ENCODE peak calls at places on chromosome 21, in ten cellular contexts. Z, S, A, J, Y, P, D, I, T and R are unnamed samples.

GRCh38 chr21:42089665-42090310 is 18.7 kb downstream of the UMODL1 start:
- DNase-seq in Z (no peak), S (no peak), A (no peak), J (no peak), Y (no peak), P (no peak), D (no peak), I (no peak), T (no peak), R (no peak)

GRCh38 chr21:20639026-20639425 is 359.2 kb upstream of the NCAM2 start:
- DNase-seq in Z (no peak), S (no peak), A (no peak), J (no peak), Y (no peak), P (no peak), D (no peak), I (no peak), T (no peak), R (no peak)

GRCh38 chr21:44349847-44350772 is 3.3 kb upstream of the TRPM2 start:
- DNase-seq in Z (no peak), S (no peak), A (no peak), J (no peak), Y (no peak), P (peak), D (no peak), I (no peak), T (no peak), R (no peak)

GRCh38 chr21:41337515-41337914 is 20.9 kb downstream of the FAM3B start:
- DNase-seq in Z (no peak), S (no peak), A (no peak), J (no peak), Y (no peak), P (no peak), D (no peak), I (no peak), T (no peak), R (no peak)

GRCh38 chr21:45140346-45140940 is 66.1 kb downstream of the ADARB1 start:
- DNase-seq in Z (peak), S (peak), A (peak), J (peak), Y (peak), P (peak), D (peak), I (peak), T (peak), R (no peak)

GRCh38 chr21:44724926-44725325 is 13.6 kb upstream of the TSPEAR start:
- DNase-seq in Z (no peak), S (no peak), A (no peak), J (no peak), Y (no peak), P (no peak), D (no peak), I (no peak), T (no peak), R (no peak)

GRCh38 chr21:25561668-25562641 is 45.3 kb downstream of the MRPL39 start:
- DNase-seq in Z (no peak), S (peak), A (no peak), J (peak), Y (peak), P (peak), D (no peak), I (peak), T (peak), R (no peak)

GRCh38 chr21:14554948-14555347 is 8.8 kb upstream of the SAMSN1 start:
- DNase-seq in Z (no peak), S (no peak), A (no peak), J (no peak), Y (no peak), P (peak), D (no peak), I (no peak), T (no peak), R (no peak)

GRCh38 chr21:46153259-46154154 is 1.9 kb downstream of the FTCD start:
- DNase-seq in Z (peak), S (peak), A (peak), J (peak), Y (peak), P (peak), D (peak), I (peak), T (peak), R (no peak)

GRCh38 chr21:44482581-44483287 is 27.4 kb downstream of the LRRC3 start:
- DNase-seq in Z (peak), S (peak), A (no peak), J (no peak), Y (no peak), P (no peak), D (peak), I (no peak), T (no peak), R (no peak)

GRCh38 chr21:40165212-40165611 is 298.0 kb downstream of the PCP4 start:
- DNase-seq in Z (no peak), S (no peak), A (no peak), J (no peak), Y (no peak), P (no peak), D (no peak), I (no peak), T (no peak), R (no peak)

GRCh38 chr21:22728091-22728490 is 1729.9 kb downstream of the NCAM2 start:
- DNase-seq in Z (no peak), S (no peak), A (no peak), J (no peak), Y (no peak), P (peak), D (no peak), I (no peak), T (no peak), R (no peak)

GRCh38 chr21:17802568-17802967 is 16.6 kb downstream of the C21orf91 start:
- DNase-seq in Z (no peak), S (no peak), A (no peak), J (no peak), Y (no peak), P (no peak), D (no peak), I (no peak), T (no peak), R (no peak)

GRCh38 chr21:40829791-40830190 is 17.2 kb downstream of the DSCAM start:
- DNase-seq in Z (no peak), S (no peak), A (no peak), J (no peak), Y (no peak), P (no peak), D (no peak), I (no peak), T (no peak), R (no peak)

GRCh38 chr21:28445081-28445830 is 547.4 kb downstream of the LTN1 start:
- DNase-seq in Z (no peak), S (no peak), A (no peak), J (no peak), Y (no peak), P (no peak), D (no peak), I (no peak), T (no peak), R (no peak)

GRCh38 chr21:24693779-24694178 is 913.5 kb downstream of the MRPL39 start:
- DNase-seq in Z (no peak), S (no peak), A (no peak), J (no peak), Y (no peak), P (no peak), D (no peak), I (no peak), T (no peak), R (no peak)

GRCh38 chr21:16046625-16047340 is 317.0 kb downstream of the USP25 start:
- DNase-seq in Z (no peak), S (no peak), A (no peak), J (no peak), Y (no peak), P (no peak), D (no peak), I (no peak), T (no peak), R (no peak)

GRCh38 chr21:27079807-27080206 is 112.9 kb upstream of the ADAMTS5 start:
- DNase-seq in Z (no peak), S (no peak), A (no peak), J (no peak), Y (no peak), P (no peak), D (no peak), I (no peak), T (no peak), R (no peak)

GRCh38 chr21:43726686-43727570 is 8.0 kb downstream of the PDXK start:
- DNase-seq in Z (no peak), S (peak), A (no peak), J (no peak), Y (no peak), P (no peak), D (no peak), I (no peak), T (no peak), R (no peak)

GRCh38 chr21:40618216-40618615 is 228.7 kb downstream of the DSCAM start:
- DNase-seq in Z (no peak), S (no peak), A (no peak), J (no peak), Y (peak), P (no peak), D (no peak), I (no peak), T (no peak), R (no peak)

GRCh38 chr21:27268290-27268689 is 301.4 kb upstream of the ADAMTS5 start:
- DNase-seq in Z (no peak), S (no peak), A (no peak), J (no peak), Y (no peak), P (no peak), D (no peak), I (no peak), T (no peak), R (no peak)

GRCh38 chr21:45371092-45371491 is 33.9 kb upstream of the COL18A1 start:
- DNase-seq in Z (no peak), S (no peak), A (no peak), J (no peak), Y (no peak), P (no peak), D (no peak), I (no peak), T (no peak), R (no peak)

GRCh38 chr21:25639167-25639921 is at the start of gene JAM2:
- DNase-seq in Z (peak), S (peak), A (peak), J (peak), Y (peak), P (peak), D (no peak), I (peak), T (peak), R (no peak)

GRCh38 chr21:45147473-45148315 is 73.3 kb downstream of the ADARB1 start:
- DNase-seq in Z (peak), S (no peak), A (no peak), J (no peak), Y (peak), P (no peak), D (no peak), I (peak), T (no peak), R (no peak)

GRCh38 chr21:34986561-34987533 is 62.3 kb downstream of the RUNX1 start:
- DNase-seq in Z (no peak), S (no peak), A (no peak), J (peak), Y (no peak), P (peak), D (peak), I (peak), T (no peak), R (no peak)

GRCh38 chr21:25107708-25108107 is 499.6 kb downstream of the MRPL39 start:
- DNase-seq in Z (no peak), S (no peak), A (no peak), J (no peak), Y (no peak), P (no peak), D (no peak), I (no peak), T (no peak), R (no peak)

GRCh38 chr21:46457801-46458314 is 833 bp upstream of the DIP2A start:
- DNase-seq in Z (no peak), S (no peak), A (peak), J (no peak), Y (peak), P (peak), D (peak), I (peak), T (no peak), R (no peak)

GRCh38 chr21:34836103-34836932 is 167.5 kb downstream of the CLIC6 start:
- DNase-seq in Z (no peak), S (no peak), A (no peak), J (no peak), Y (no peak), P (no peak), D (peak), I (peak), T (no peak), R (peak)

GRCh38 chr21:45937721-45938452 is 43.7 kb upstream of the COL6A1 start:
- DNase-seq in Z (no peak), S (peak), A (no peak), J (no peak), Y (no peak), P (no peak), D (no peak), I (no peak), T (no peak), R (no peak)

GRCh38 chr21:18178509-18178908 is 66.1 kb upstream of the CHODL start:
- DNase-seq in Z (no peak), S (no peak), A (no peak), J (no peak), Y (no peak), P (no peak), D (no peak), I (no peak), T (no peak), R (no peak)

GRCh38 chr21:31509108-31510017 is 150.1 kb upstream of the SOD1 start:
- DNase-seq in Z (peak), S (no peak), A (no peak), J (peak), Y (no peak), P (peak), D (peak), I (no peak), T (peak), R (no peak)
- TF ChIP-seq POLR2AphosphoS5 in Z (no peak), S (no peak), A (no peak), J (no peak), Y (no peak), P (no peak), D (no peak), I (no peak), T (no peak), R (no peak)

GRCh38 chr21:38852278-38852677 is 46.5 kb downstream of the ETS2 start:
- DNase-seq in Z (peak), S (no peak), A (no peak), J (no peak), Y (no peak), P (no peak), D (no peak), I (no peak), T (no peak), R (no peak)

GRCh38 chr21:38849776-38850175 is 44.0 kb downstream of the ETS2 start:
- DNase-seq in Z (no peak), S (no peak), A (no peak), J (no peak), Y (no peak), P (no peak), D (peak), I (no peak), T (no peak), R (no peak)

GRCh38 chr21:38850277-38850951 is 44.7 kb downstream of the ETS2 start:
- DNase-seq in Z (peak), S (no peak), A (no peak), J (no peak), Y (no peak), P (no peak), D (no peak), I (no peak), T (no peak), R (no peak)

GRCh38 chr21:38852708-38853107 is 47.0 kb downstream of the ETS2 start:
- DNase-seq in Z (no peak), S (no peak), A (no peak), J (no peak), Y (no peak), P (no peak), D (no peak), I (no peak), T (no peak), R (no peak)

GRCh38 chr21:38853421-38853919 is 47.7 kb downstream of the ETS2 start:
- DNase-seq in Z (peak), S (no peak), A (peak), J (no peak), Y (no peak), P (no peak), D (peak), I (no peak), T (no peak), R (peak)
- TF ChIP-seq POLR2AphosphoS5 in Z (peak), S (peak), A (peak), J (no peak), Y (no peak), P (no peak), D (no peak), I (no peak), T (no peak), R (no peak)

GRCh38 chr21:36719614-36720013 is 20.7 kb downstream of the SIM2 start:
- DNase-seq in Z (no peak), S (peak), A (peak), J (no peak), Y (no peak), P (no peak), D (no peak), I (peak), T (no peak), R (no peak)
- TF ChIP-seq POLR2AphosphoS5 in Z (no peak), S (no peak), A (peak), J (no peak), Y (no peak), P (no peak), D (no peak), I (no peak), T (no peak), R (no peak)

DNA sequence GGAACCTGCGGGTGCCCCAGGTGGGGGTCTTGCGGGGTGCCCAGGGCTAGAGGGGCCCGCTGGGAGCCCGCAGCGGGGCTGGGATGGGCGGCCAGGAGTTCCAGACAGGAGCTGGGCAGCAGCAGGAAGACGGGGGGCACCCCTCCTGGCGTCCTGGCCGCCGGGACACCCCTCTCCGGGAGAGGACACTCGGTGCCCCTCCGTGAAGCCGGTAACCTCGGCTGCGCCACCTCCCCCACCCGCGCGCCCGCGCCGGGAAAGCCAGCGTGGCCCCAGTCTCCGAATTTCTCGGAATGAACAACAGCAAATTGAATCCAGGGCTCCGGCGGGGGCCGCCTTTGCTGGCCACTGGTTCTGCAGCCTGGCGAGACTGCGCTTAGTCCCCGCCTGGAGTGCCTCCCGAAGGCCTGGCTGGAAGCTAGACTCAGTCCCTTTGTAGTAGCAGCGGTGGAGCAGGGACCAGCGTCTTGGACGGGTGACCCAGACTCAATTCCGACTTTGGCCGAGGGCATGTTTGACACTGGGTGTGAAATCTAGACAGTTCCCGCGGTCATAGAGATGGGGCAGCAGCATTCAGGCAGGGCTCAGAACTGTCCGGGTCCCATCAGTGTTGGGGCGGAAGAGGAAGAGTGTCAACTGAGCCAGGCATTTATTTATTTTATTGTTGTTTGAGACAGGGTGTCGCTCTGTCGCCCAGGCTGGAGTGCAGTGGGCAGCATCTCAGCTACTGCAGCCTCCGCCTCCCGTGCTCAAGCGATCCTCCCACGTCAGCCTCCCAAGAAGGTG is 766 bp downstream of the IFNGR2 start:
- DNase-seq in Z (peak), S (peak), A (peak), J (peak), Y (peak), P (peak), D (peak), I (peak), T (peak), R (no peak)
- TF ChIP-seq POLR2AphosphoS5 in Z (no peak), S (peak), A (no peak), J (peak), Y (no peak), P (no peak), D (peak), I (peak), T (peak), R (no peak)